ENCODE peak calls at places on chromosome 18, in four cellular contexts. One of them, this sample, is unnamed.

GRCh38 chr18:48828201-48828580 is 122.6 kb downstream of the SMAD7 start:
- DNase-seq in lower lobe of right lung: no peak
- DNase-seq in psoas muscle: no peak
- DNase-seq in cardiac muscle cell: no peak
- DNase-seq in this sample: no peak

GRCh38 chr18:74540689-74541421 is 6.6 kb downstream of the CNDP1 start:
- DNase-seq in lower lobe of right lung: no peak
- DNase-seq in psoas muscle: no peak
- DNase-seq in cardiac muscle cell: peak
- DNase-seq in this sample: no peak

GRCh38 chr18:51100371-51101000 is 70.5 kb downstream of the SMAD4 start:
- DNase-seq in lower lobe of right lung: no peak
- DNase-seq in psoas muscle: no peak
- DNase-seq in cardiac muscle cell: no peak
- DNase-seq in this sample: no peak

GRCh38 chr18:50074404-50074803 is 120.5 kb downstream of the MYO5B start:
- DNase-seq in lower lobe of right lung: no peak
- DNase-seq in psoas muscle: no peak
- DNase-seq in cardiac muscle cell: no peak
- DNase-seq in this sample: no peak

GRCh38 chr18:8367217-8367988 is 241.8 kb upstream of the RAB12 start:
- DNase-seq in lower lobe of right lung: peak
- DNase-seq in psoas muscle: peak
- DNase-seq in cardiac muscle cell: peak
- DNase-seq in this sample: peak

GRCh38 chr18:45997689-45998088 is 30.6 kb upstream of the EPG5 start:
- DNase-seq in lower lobe of right lung: no peak
- DNase-seq in psoas muscle: no peak
- DNase-seq in cardiac muscle cell: no peak
- DNase-seq in this sample: no peak

GRCh38 chr18:23330423-23330822 is 122.7 kb upstream of the RIOK3 start:
- DNase-seq in lower lobe of right lung: peak
- DNase-seq in psoas muscle: no peak
- DNase-seq in cardiac muscle cell: no peak
- DNase-seq in this sample: peak

GRCh38 chr18:71807586-71807985 is 736.6 kb downstream of the CBLN2 start:
- DNase-seq in lower lobe of right lung: no peak
- DNase-seq in psoas muscle: no peak
- DNase-seq in cardiac muscle cell: no peak
- DNase-seq in this sample: no peak

GRCh38 chr18:23924813-23925212 is 89.7 kb upstream of the TTC39C start:
- DNase-seq in lower lobe of right lung: no peak
- DNase-seq in psoas muscle: no peak
- DNase-seq in cardiac muscle cell: no peak
- DNase-seq in this sample: no peak

GRCh38 chr18:35076556-35076955 is 35.3 kb downstream of the MAPRE2 start:
- DNase-seq in lower lobe of right lung: no peak
- DNase-seq in psoas muscle: no peak
- DNase-seq in cardiac muscle cell: no peak
- DNase-seq in this sample: no peak

GRCh38 chr18:25228410-25228809 is 123.6 kb downstream of the ZNF521 start:
- DNase-seq in lower lobe of right lung: no peak
- DNase-seq in psoas muscle: no peak
- DNase-seq in cardiac muscle cell: no peak
- DNase-seq in this sample: no peak

GRCh38 chr18:37567061-37567993 is 1.7 kb upstream of the CELF4 start:
- DNase-seq in lower lobe of right lung: no peak
- DNase-seq in psoas muscle: no peak
- DNase-seq in cardiac muscle cell: peak
- DNase-seq in this sample: no peak

GRCh38 chr18:23650963-23651927 is 11.5 kb downstream of the ANKRD29 start:
- DNase-seq in lower lobe of right lung: no peak
- DNase-seq in psoas muscle: no peak
- DNase-seq in cardiac muscle cell: peak
- DNase-seq in this sample: no peak

GRCh38 chr18:50780144-50780543 is 39.7 kb downstream of the MRO start:
- DNase-seq in lower lobe of right lung: no peak
- DNase-seq in psoas muscle: no peak
- DNase-seq in cardiac muscle cell: no peak
- DNase-seq in this sample: no peak

GRCh38 chr18:55433688-55434087 is 154.3 kb downstream of the TCF4 start:
- DNase-seq in lower lobe of right lung: no peak
- DNase-seq in psoas muscle: no peak
- DNase-seq in cardiac muscle cell: no peak
- DNase-seq in this sample: no peak

GRCh38 chr18:74778191-74778847 is 180.6 kb downstream of the ZNF407 start:
- DNase-seq in lower lobe of right lung: no peak
- DNase-seq in psoas muscle: no peak
- DNase-seq in cardiac muscle cell: no peak
- DNase-seq in this sample: no peak

GRCh38 chr18:37889963-37890362 is 324.4 kb upstream of the CELF4 start:
- DNase-seq in lower lobe of right lung: no peak
- DNase-seq in psoas muscle: no peak
- DNase-seq in cardiac muscle cell: no peak
- DNase-seq in this sample: no peak

GRCh38 chr18:22455425-22456150 is 37.9 kb upstream of the CTAGE1 start:
- DNase-seq in lower lobe of right lung: no peak
- DNase-seq in psoas muscle: no peak
- DNase-seq in cardiac muscle cell: no peak
- DNase-seq in this sample: no peak

GRCh38 chr18:49041677-49042570 is 91.2 kb upstream of the SMAD7 start:
- DNase-seq in lower lobe of right lung: no peak
- DNase-seq in psoas muscle: no peak
- DNase-seq in cardiac muscle cell: peak
- DNase-seq in this sample: peak

GRCh38 chr18:10530852-10531251 is 5.0 kb downstream of the NAPG start:
- DNase-seq in lower lobe of right lung: no peak
- DNase-seq in psoas muscle: no peak
- DNase-seq in cardiac muscle cell: no peak
- DNase-seq in this sample: no peak

GRCh38 chr18:37381554-37381953 is 184.0 kb downstream of the CELF4 start:
- DNase-seq in lower lobe of right lung: no peak
- DNase-seq in psoas muscle: no peak
- DNase-seq in cardiac muscle cell: no peak
- DNase-seq in this sample: no peak

GRCh38 chr18:78542204-78542603 is 437.4 kb upstream of the SALL3 start:
- DNase-seq in lower lobe of right lung: peak
- DNase-seq in psoas muscle: no peak
- DNase-seq in cardiac muscle cell: no peak
- DNase-seq in this sample: peak

GRCh38 chr18:4510709-4511108 is 55.6 kb upstream of the DLGAP1 start:
- DNase-seq in lower lobe of right lung: no peak
- DNase-seq in psoas muscle: no peak
- DNase-seq in cardiac muscle cell: peak
- DNase-seq in this sample: no peak

GRCh38 chr18:55485666-55486065 is 102.3 kb downstream of the TCF4 start:
- DNase-seq in lower lobe of right lung: no peak
- DNase-seq in psoas muscle: no peak
- DNase-seq in cardiac muscle cell: no peak
- DNase-seq in this sample: no peak

GRCh38 chr18:9743200-9744016 is 35.3 kb downstream of the RAB31 start:
- DNase-seq in lower lobe of right lung: no peak
- DNase-seq in psoas muscle: peak
- DNase-seq in cardiac muscle cell: no peak
- DNase-seq in this sample: peak

GRCh38 chr18:23133860-23134779 is 1.2 kb upstream of the CABLES1 start:
- DNase-seq in lower lobe of right lung: peak
- DNase-seq in psoas muscle: no peak
- DNase-seq in cardiac muscle cell: peak
- DNase-seq in this sample: peak

GRCh38 chr18:31739651-31740050 is 21.0 kb downstream of the SLC25A52 start:
- DNase-seq in lower lobe of right lung: no peak
- DNase-seq in psoas muscle: no peak
- DNase-seq in cardiac muscle cell: no peak
- DNase-seq in this sample: no peak

GRCh38 chr18:35179906-35180305 is 60.9 kb upstream of the ZNF397 start:
- DNase-seq in lower lobe of right lung: no peak
- DNase-seq in psoas muscle: no peak
- DNase-seq in cardiac muscle cell: no peak
- DNase-seq in this sample: no peak

GRCh38 chr18:10329116-10329515 is 125.3 kb upstream of the APCDD1 start:
- DNase-seq in lower lobe of right lung: no peak
- DNase-seq in psoas muscle: no peak
- DNase-seq in cardiac muscle cell: no peak
- DNase-seq in this sample: no peak

GRCh38 chr18:36446059-36446458 is 148.5 kb downstream of the FHOD3 start:
- DNase-seq in lower lobe of right lung: no peak
- DNase-seq in psoas muscle: no peak
- DNase-seq in cardiac muscle cell: peak
- DNase-seq in this sample: no peak

GRCh38 chr18:50970006-50970405 is 2.2 kb downstream of the ELAC1 start:
- DNase-seq in lower lobe of right lung: peak
- DNase-seq in psoas muscle: no peak
- DNase-seq in cardiac muscle cell: no peak
- DNase-seq in this sample: no peak

GRCh38 chr18:37385846-37386435 is 179.7 kb downstream of the CELF4 start:
- DNase-seq in lower lobe of right lung: no peak
- DNase-seq in psoas muscle: no peak
- DNase-seq in cardiac muscle cell: peak
- DNase-seq in this sample: no peak

GRCh38 chr18:58302811-58303210 is 258.8 kb downstream of the NEDD4L start:
- DNase-seq in lower lobe of right lung: no peak
- DNase-seq in psoas muscle: no peak
- DNase-seq in cardiac muscle cell: no peak
- DNase-seq in this sample: no peak

GRCh38 chr18:80253871-80254492 is 6.7 kb upstream of the PARD6G start:
- DNase-seq in lower lobe of right lung: no peak
- DNase-seq in psoas muscle: no peak
- DNase-seq in cardiac muscle cell: no peak
- DNase-seq in this sample: no peak

GRCh38 chr18:23690505-23691068 is 1.3 kb downstream of the LAMA3 start:
- DNase-seq in lower lobe of right lung: no peak
- DNase-seq in psoas muscle: no peak
- DNase-seq in cardiac muscle cell: no peak
- DNase-seq in this sample: no peak

GRCh38 chr18:61435064-61435652 is 101.9 kb downstream of the CDH20 start:
- DNase-seq in lower lobe of right lung: no peak
- DNase-seq in psoas muscle: no peak
- DNase-seq in cardiac muscle cell: peak
- DNase-seq in this sample: no peak

GRCh38 chr18:56648307-56648706 is 2.9 kb upstream of the WDR7 start:
- DNase-seq in lower lobe of right lung: no peak
- DNase-seq in psoas muscle: no peak
- DNase-seq in cardiac muscle cell: no peak
- DNase-seq in this sample: no peak

GRCh38 chr18:56651771-56652092 is 573 bp downstream of the WDR7 start:
- DNase-seq in lower lobe of right lung: no peak
- DNase-seq in psoas muscle: no peak
- DNase-seq in cardiac muscle cell: no peak
- DNase-seq in this sample: no peak

GRCh38 chr18:56652802-56653201 is 1.6 kb downstream of the WDR7 start:
- DNase-seq in lower lobe of right lung: no peak
- DNase-seq in psoas muscle: no peak
- DNase-seq in cardiac muscle cell: no peak
- DNase-seq in this sample: no peak

GRCh38 chr18:56650944-56651770 is at the start of gene WDR7:
- DNase-seq in lower lobe of right lung: peak
- DNase-seq in psoas muscle: peak
- DNase-seq in cardiac muscle cell: peak
- DNase-seq in this sample: peak

GRCh38 chr18:56650056-56650455 is 1.1 kb upstream of the WDR7 start:
- DNase-seq in lower lobe of right lung: no peak
- DNase-seq in psoas muscle: no peak
- DNase-seq in cardiac muscle cell: no peak
- DNase-seq in this sample: no peak
- H3K4me3 ChIP-seq in lower lobe of right lung: no peak
- H3K4me3 ChIP-seq in psoas muscle: no peak
- H3K4me3 ChIP-seq in cardiac muscle cell: no peak
- H3K4me3 ChIP-seq in this sample: no peak

GRCh38 chr18:59744271-59744721 is 47.1 kb upstream of the CCBE1 start:
- DNase-seq in lower lobe of right lung: no peak
- DNase-seq in psoas muscle: no peak
- DNase-seq in cardiac muscle cell: no peak
- DNase-seq in this sample: no peak
- H3K27ac ChIP-seq in lower lobe of right lung: no peak
- H3K27ac ChIP-seq in psoas muscle: no peak
- H3K27ac ChIP-seq in cardiac muscle cell: no peak
- H3K27ac ChIP-seq in this sample: no peak

DNA sequence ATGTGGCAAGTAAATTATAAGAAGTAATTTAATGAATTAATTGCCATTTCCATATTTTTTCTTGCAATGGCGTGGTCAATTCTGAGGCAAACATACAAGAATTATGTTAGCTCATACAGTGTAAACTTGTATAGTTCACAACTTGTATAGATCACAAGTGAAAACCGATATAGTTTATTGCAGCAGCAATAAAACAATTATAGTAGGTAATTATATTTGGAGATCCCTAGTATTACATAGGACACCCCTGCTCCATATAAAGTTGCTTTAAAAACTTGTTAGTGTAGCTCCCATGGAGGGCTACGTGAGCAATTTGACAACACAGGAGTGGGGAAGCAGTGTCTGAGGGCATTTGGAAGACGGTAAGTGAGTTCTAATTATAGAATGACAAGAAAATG is 288.2 kb downstream of the SOCS6 start:
- DNase-seq in lower lobe of right lung: no peak
- DNase-seq in psoas muscle: no peak
- DNase-seq in cardiac muscle cell: no peak
- DNase-seq in this sample: no peak
- H3K4me3 ChIP-seq in lower lobe of right lung: no peak
- H3K4me3 ChIP-seq in psoas muscle: no peak
- H3K4me3 ChIP-seq in cardiac muscle cell: no peak
- H3K4me3 ChIP-seq in this sample: no peak

DNA sequence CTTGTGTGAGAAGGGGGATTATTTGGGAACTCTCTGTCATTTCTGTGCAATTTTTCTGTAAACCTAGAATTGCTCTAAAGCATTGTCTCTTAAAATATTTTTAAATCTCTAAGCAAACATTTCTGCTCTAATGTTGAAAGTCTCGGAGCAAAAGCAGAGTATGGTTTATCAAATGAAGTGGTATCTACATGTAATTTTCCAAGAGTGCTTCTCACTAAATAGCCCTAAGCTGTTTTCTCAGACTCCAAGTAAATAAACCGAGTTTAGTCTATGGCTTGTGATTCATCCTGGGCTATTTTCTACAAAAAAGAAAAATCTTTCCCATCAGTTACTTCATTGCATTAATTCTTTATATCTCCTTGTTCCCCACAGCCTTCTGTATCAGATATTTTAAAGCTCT is 90.8 kb downstream of the METTL4 start:
- DNase-seq in lower lobe of right lung: no peak
- DNase-seq in psoas muscle: no peak
- DNase-seq in cardiac muscle cell: no peak
- DNase-seq in this sample: no peak
- H3K27ac ChIP-seq in lower lobe of right lung: no peak
- H3K27ac ChIP-seq in psoas muscle: no peak
- H3K27ac ChIP-seq in cardiac muscle cell: no peak
- H3K27ac ChIP-seq in this sample: no peak